ENCODE peak calls at places on chromosomes 1 and 21, in ten cellular contexts. One of them, this sample, is unnamed.
A peak's percentile ranks its signal among the peaks of the same experiment; 100 is the strongest.

GRCh38 chr1:246111570-246111969 is 395.5 kb downstream of the SMYD3 start:
- DNase-seq in prostate gland: no peak
- DNase-seq in stomach: no peak
- DNase-seq in vagina: no peak
- DNase-seq in HCT116: no peak
- DNase-seq in H1: no peak
- DNase-seq in breast epithelium: no peak
- DNase-seq in GM23338: no peak
- DNase-seq in SK-N-SH: no peak
- DNase-seq in Panc1: no peak
- DNase-seq in this sample: no peak

GRCh38 chr1:237901284-237901870 is 10.7 kb upstream of the ZP4 start:
- DNase-seq in prostate gland: no peak
- DNase-seq in stomach: no peak
- DNase-seq in HCT116: no peak
- DNase-seq in Panc1: no peak
- DNase-seq in vagina: no peak
- DNase-seq in H1: no peak
- DNase-seq in SK-N-SH: peak; percentile 44
- DNase-seq in breast epithelium: no peak
- DNase-seq in GM23338: peak; percentile 81
- DNase-seq in this sample: no peak

GRCh38 chr1:7704214-7705047 is 66.7 kb upstream of the VAMP3 start:
- DNase-seq in breast epithelium: peak; percentile 96
- DNase-seq in H1: peak; percentile 97
- DNase-seq in Panc1: no peak
- DNase-seq in HCT116: peak; percentile 77
- DNase-seq in SK-N-SH: peak; percentile 100
- DNase-seq in GM23338: peak; percentile 96
- DNase-seq in stomach: peak; percentile 97
- DNase-seq in prostate gland: peak; percentile 96
- DNase-seq in vagina: no peak
- DNase-seq in this sample: peak; percentile 94

GRCh38 chr1:237394263-237394662 is 352.3 kb downstream of the RYR2 start:
- DNase-seq in vagina: no peak
- DNase-seq in prostate gland: no peak
- DNase-seq in H1: no peak
- DNase-seq in HCT116: no peak
- DNase-seq in breast epithelium: no peak
- DNase-seq in SK-N-SH: no peak
- DNase-seq in stomach: no peak
- DNase-seq in Panc1: no peak
- DNase-seq in GM23338: no peak
- DNase-seq in this sample: no peak

GRCh38 chr1:31764307-31765040 is at the start of gene ADGRB2:
- DNase-seq in vagina: no peak
- DNase-seq in H1: peak; percentile 76
- DNase-seq in HCT116: no peak
- DNase-seq in breast epithelium: no peak
- DNase-seq in prostate gland: no peak
- DNase-seq in Panc1: no peak
- DNase-seq in SK-N-SH: peak; percentile 86
- DNase-seq in GM23338: peak; percentile 78
- DNase-seq in stomach: no peak
- DNase-seq in this sample: no peak

GRCh38 chr21:42632336-42632751 is 21.1 kb upstream of the PDE9A start:
- DNase-seq in vagina: no peak
- DNase-seq in breast epithelium: no peak
- DNase-seq in Panc1: no peak
- DNase-seq in GM23338: peak; percentile 44
- DNase-seq in SK-N-SH: no peak
- DNase-seq in stomach: no peak
- DNase-seq in prostate gland: no peak
- DNase-seq in HCT116: no peak
- DNase-seq in H1: no peak
- DNase-seq in this sample: no peak

GRCh38 chr1:170221031-170221430 is 75.3 kb downstream of the NTMT2 start:
- DNase-seq in HCT116: no peak
- DNase-seq in stomach: no peak
- DNase-seq in GM23338: no peak
- DNase-seq in prostate gland: no peak
- DNase-seq in H1: no peak
- DNase-seq in breast epithelium: no peak
- DNase-seq in SK-N-SH: no peak
- DNase-seq in Panc1: no peak
- DNase-seq in vagina: no peak
- DNase-seq in this sample: no peak

GRCh38 chr1:53715478-53715877 is 23.5 kb downstream of the GLIS1 start:
- DNase-seq in stomach: no peak
- DNase-seq in breast epithelium: no peak
- DNase-seq in GM23338: peak; percentile 78
- DNase-seq in vagina: no peak
- DNase-seq in H1: peak; percentile 84
- DNase-seq in Panc1: no peak
- DNase-seq in prostate gland: no peak
- DNase-seq in SK-N-SH: peak; percentile 64
- DNase-seq in HCT116: no peak
- DNase-seq in this sample: no peak

GRCh38 chr1:213507472-213508223 is 456.6 kb downstream of the RPS6KC1 start:
- DNase-seq in prostate gland: no peak
- DNase-seq in vagina: no peak
- DNase-seq in H1: no peak
- DNase-seq in Panc1: no peak
- DNase-seq in SK-N-SH: no peak
- DNase-seq in stomach: no peak
- DNase-seq in HCT116: no peak
- DNase-seq in breast epithelium: no peak
- DNase-seq in GM23338: peak; percentile 34
- DNase-seq in this sample: no peak

GRCh38 chr1:6427445-6428390 is 3.1 kb downstream of the ESPN start:
- DNase-seq in stomach: peak; percentile 83
- DNase-seq in vagina: no peak
- DNase-seq in breast epithelium: peak; percentile 61
- DNase-seq in GM23338: no peak
- DNase-seq in SK-N-SH: no peak
- DNase-seq in H1: no peak
- DNase-seq in Panc1: no peak
- DNase-seq in prostate gland: no peak
- DNase-seq in HCT116: no peak
- DNase-seq in this sample: no peak

GRCh38 chr1:6425671-6426070 is 1.1 kb downstream of the ESPN start:
- DNase-seq in GM23338: no peak
- DNase-seq in Panc1: no peak
- DNase-seq in HCT116: no peak
- DNase-seq in breast epithelium: no peak
- DNase-seq in vagina: no peak
- DNase-seq in H1: no peak
- DNase-seq in SK-N-SH: no peak
- DNase-seq in stomach: no peak
- DNase-seq in prostate gland: no peak
- DNase-seq in this sample: no peak

GRCh38 chr1:6426321-6426971 is 1.9 kb downstream of the ESPN start:
- DNase-seq in Panc1: no peak
- DNase-seq in vagina: no peak
- DNase-seq in H1: no peak
- DNase-seq in GM23338: no peak
- DNase-seq in HCT116: no peak
- DNase-seq in breast epithelium: no peak
- DNase-seq in SK-N-SH: no peak
- DNase-seq in prostate gland: no peak
- DNase-seq in stomach: no peak
- DNase-seq in this sample: no peak

GRCh38 chr1:6424619-6425593 is at the start of gene ESPN:
- DNase-seq in GM23338: peak; percentile 60
- DNase-seq in prostate gland: no peak
- DNase-seq in breast epithelium: no peak
- DNase-seq in Panc1: no peak
- DNase-seq in H1: peak; percentile 60
- DNase-seq in HCT116: no peak
- DNase-seq in SK-N-SH: peak; percentile 83
- DNase-seq in stomach: no peak
- DNase-seq in vagina: no peak
- DNase-seq in this sample: peak; percentile 86

DNA sequence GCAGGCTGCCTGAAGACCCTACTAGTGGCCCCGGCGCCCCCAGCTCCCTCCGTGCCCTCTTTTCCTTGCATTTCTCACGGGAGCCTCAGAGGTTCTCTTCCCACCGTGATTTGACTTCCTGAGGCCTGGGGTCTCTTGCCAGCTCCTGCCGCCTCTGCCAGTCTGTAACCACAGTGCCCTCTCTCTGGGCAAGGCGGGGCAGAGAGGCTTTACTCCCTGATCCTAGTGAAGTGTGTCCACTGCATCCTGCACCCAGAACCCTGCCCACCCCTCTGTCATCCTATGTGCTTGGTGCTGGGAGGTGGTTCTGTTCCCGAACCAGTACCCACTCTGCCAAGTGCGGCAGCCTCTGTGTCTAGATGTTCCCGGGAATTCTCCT is 2.4 kb downstream of the ESPN start:
- DNase-seq in H1: no peak
- DNase-seq in HCT116: no peak
- DNase-seq in Panc1: no peak
- DNase-seq in SK-N-SH: no peak
- DNase-seq in breast epithelium: no peak
- DNase-seq in stomach: no peak
- DNase-seq in vagina: no peak
- DNase-seq in prostate gland: no peak
- DNase-seq in GM23338: no peak
- DNase-seq in this sample: no peak
- TF ChIP-seq POLR2AphosphoS5 in H1: no peak
- TF ChIP-seq POLR2AphosphoS5 in HCT116: no peak
- TF ChIP-seq POLR2AphosphoS5 in Panc1: no peak
- TF ChIP-seq POLR2AphosphoS5 in SK-N-SH: no peak
- TF ChIP-seq POLR2AphosphoS5 in breast epithelium: no peak
- TF ChIP-seq POLR2AphosphoS5 in stomach: no peak
- TF ChIP-seq POLR2AphosphoS5 in vagina: no peak
- TF ChIP-seq POLR2AphosphoS5 in prostate gland: no peak
- TF ChIP-seq POLR2AphosphoS5 in GM23338: no peak
- TF ChIP-seq POLR2AphosphoS5 in this sample: no peak

GRCh38 chr1:77538956-77539509 is 143.4 kb downstream of the ZZZ3 start:
- DNase-seq in prostate gland: no peak
- DNase-seq in H1: no peak
- DNase-seq in HCT116: no peak
- DNase-seq in Panc1: peak; percentile 84
- DNase-seq in SK-N-SH: no peak
- DNase-seq in vagina: no peak
- DNase-seq in stomach: no peak
- DNase-seq in GM23338: no peak
- DNase-seq in breast epithelium: no peak
- DNase-seq in this sample: no peak
- H3K4me1 ChIP-seq in prostate gland: no peaks in the 10 kb centered on the region
- H3K4me1 ChIP-seq in H1: no peaks in the 10 kb centered on the region
- H3K4me1 ChIP-seq in HCT116: peaks cover 30% of the 10 kb centered on the region
- H3K4me1 ChIP-seq in Panc1: peaks cover 43% of the 10 kb centered on the region
- H3K4me1 ChIP-seq in SK-N-SH: peaks cover 13% of the 10 kb centered on the region
- H3K4me1 ChIP-seq in vagina: peaks cover 8% of the 10 kb centered on the region
- H3K4me1 ChIP-seq in stomach: no peaks in the 10 kb centered on the region
- H3K4me1 ChIP-seq in GM23338: no peaks in the 10 kb centered on the region
- H3K4me1 ChIP-seq in breast epithelium: no peaks in the 10 kb centered on the region
- H3K4me1 ChIP-seq in this sample: peaks cover 8% of the 10 kb centered on the region

GRCh38 chr1:9384751-9385245 is 92.1 kb downstream of the SPSB1 start:
- DNase-seq in H1: no peak
- DNase-seq in GM23338: no peak
- DNase-seq in HCT116: no peak
- DNase-seq in SK-N-SH: peak; percentile 62
- DNase-seq in vagina: no peak
- DNase-seq in Panc1: no peak
- DNase-seq in stomach: no peak
- DNase-seq in prostate gland: peak; percentile 86
- DNase-seq in breast epithelium: no peak
- DNase-seq in this sample: peak; percentile 57
- TF ChIP-seq POLR2AphosphoS5 in H1: no peak
- TF ChIP-seq POLR2AphosphoS5 in GM23338: no peak
- TF ChIP-seq POLR2AphosphoS5 in HCT116: no peak
- TF ChIP-seq POLR2AphosphoS5 in SK-N-SH: no peak
- TF ChIP-seq POLR2AphosphoS5 in vagina: no peak
- TF ChIP-seq POLR2AphosphoS5 in Panc1: no peak
- TF ChIP-seq POLR2AphosphoS5 in stomach: no peak
- TF ChIP-seq POLR2AphosphoS5 in prostate gland: peak; percentile 93
- TF ChIP-seq POLR2AphosphoS5 in breast epithelium: no peak
- TF ChIP-seq POLR2AphosphoS5 in this sample: peak; percentile 16

GRCh38 chr1:66281808-66282207 is 252.1 kb upstream of the SGIP1 start:
- DNase-seq in GM23338: no peak
- DNase-seq in SK-N-SH: no peak
- DNase-seq in prostate gland: peak; percentile 73
- DNase-seq in stomach: no peak
- DNase-seq in HCT116: no peak
- DNase-seq in H1: no peak
- DNase-seq in breast epithelium: no peak
- DNase-seq in vagina: no peak
- DNase-seq in Panc1: no peak
- DNase-seq in this sample: no peak

GRCh38 chr1:66282885-66283284 is 251.1 kb upstream of the SGIP1 start:
- DNase-seq in prostate gland: no peak
- DNase-seq in SK-N-SH: no peak
- DNase-seq in H1: no peak
- DNase-seq in breast epithelium: no peak
- DNase-seq in GM23338: no peak
- DNase-seq in Panc1: no peak
- DNase-seq in vagina: no peak
- DNase-seq in stomach: no peak
- DNase-seq in HCT116: no peak
- DNase-seq in this sample: no peak

GRCh38 chr1:66283583-66284041 is 250.3 kb upstream of the SGIP1 start:
- DNase-seq in H1: no peak
- DNase-seq in vagina: no peak
- DNase-seq in GM23338: no peak
- DNase-seq in stomach: no peak
- DNase-seq in prostate gland: no peak
- DNase-seq in Panc1: no peak
- DNase-seq in HCT116: no peak
- DNase-seq in SK-N-SH: no peak
- DNase-seq in breast epithelium: no peak
- DNase-seq in this sample: no peak

GRCh38 chr1:66284746-66285145 is 249.2 kb upstream of the SGIP1 start:
- DNase-seq in H1: no peak
- DNase-seq in stomach: no peak
- DNase-seq in Panc1: no peak
- DNase-seq in prostate gland: no peak
- DNase-seq in breast epithelium: no peak
- DNase-seq in vagina: no peak
- DNase-seq in SK-N-SH: no peak
- DNase-seq in HCT116: no peak
- DNase-seq in GM23338: no peak
- DNase-seq in this sample: no peak

DNA sequence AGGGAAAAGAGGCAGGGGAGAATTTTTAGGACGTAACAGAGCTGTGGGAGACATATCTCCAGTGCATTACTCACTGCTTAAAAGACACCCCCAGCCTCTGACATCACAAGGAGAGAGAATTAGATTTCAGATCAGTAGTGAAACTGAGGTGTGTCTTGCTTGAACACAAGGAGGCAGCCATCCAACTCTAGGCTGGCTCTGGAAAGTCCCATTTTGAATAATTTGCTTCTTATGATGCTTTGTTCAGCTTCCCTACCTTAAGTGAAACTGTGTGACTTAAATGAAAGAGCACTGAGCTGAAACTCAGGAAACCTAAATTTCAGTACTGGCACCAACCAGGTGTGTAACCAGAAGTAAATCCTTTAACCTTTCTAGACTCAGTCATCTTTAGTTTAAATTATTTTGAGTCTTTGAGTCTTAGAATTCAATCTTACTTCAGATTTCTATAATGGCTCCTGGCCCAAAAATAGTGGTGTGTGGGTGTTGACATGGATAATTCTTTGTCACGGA is 251.6 kb upstream of the SGIP1 start:
- DNase-seq in Panc1: no peak
- DNase-seq in H1: no peak
- DNase-seq in stomach: no peak
- DNase-seq in breast epithelium: no peak
- DNase-seq in prostate gland: no peak
- DNase-seq in SK-N-SH: no peak
- DNase-seq in HCT116: peak; percentile 68
- DNase-seq in vagina: no peak
- DNase-seq in GM23338: no peak
- DNase-seq in this sample: no peak
- H3K4me1 ChIP-seq in Panc1: no peaks in the 10 kb centered on the region
- H3K4me1 ChIP-seq in H1: peaks cover 2% of the 10 kb centered on the region
- H3K4me1 ChIP-seq in stomach: peaks cover 12% of the 10 kb centered on the region
- H3K4me1 ChIP-seq in breast epithelium: peaks cover 9% of the 10 kb centered on the region
- H3K4me1 ChIP-seq in prostate gland: no peaks in the 10 kb centered on the region
- H3K4me1 ChIP-seq in SK-N-SH: peaks cover 17% of the 10 kb centered on the region
- H3K4me1 ChIP-seq in HCT116: peaks cover 21% of the 10 kb centered on the region
- H3K4me1 ChIP-seq in vagina: peaks cover 17% of the 10 kb centered on the region
- H3K4me1 ChIP-seq in GM23338: peaks cover 10% of the 10 kb centered on the region
- H3K4me1 ChIP-seq in this sample: peaks cover 25% of the 10 kb centered on the region

This sample was measured in upper lobe of left lung.